ENCODE peak calls at places on chromosomes 4 and X, in five cellular contexts. L is breast epithelium, W is tibial nerve, U is A549, Z is sigmoid colon. F is an unnamed sample.

GRCh38 chrX:21374163-21374993 is at the start of gene CNKSR2:
- DNase-seq in L (no peak), Z (peak), W (peak), U (peak), F (peak)

GRCh38 chr4:158786155-158786581 is 17.3 kb downstream of the FNIP2 start:
- DNase-seq in Z (no peak), W (no peak), L (no peak), U (no peak), F (no peak)

GRCh38 chrX:66030505-66031317 is 9.2 kb downstream of the VSIG4 start:
- DNase-seq in L (no peak), Z (no peak), W (no peak), U (peak), F (no peak)

GRCh38 chrX:134396174-134396573 is 63.8 kb upstream of the HPRT1 start:
- DNase-seq in W (no peak), U (peak), L (no peak), Z (no peak), F (no peak)

GRCh38 chrX:45479196-45479834 is 278.6 kb upstream of the DIPK2B start:
- DNase-seq in W (no peak), U (peak), Z (no peak), L (no peak), F (no peak)

GRCh38 chr4:190015538-190016368 is 11.3 kb downstream of the FRG2 start:
- DNase-seq in Z (no peak), U (no peak), L (no peak), W (no peak), F (no peak)

GRCh38 chr4:7892212-7893019 is 47.2 kb downstream of the AFAP1 start:
- DNase-seq in U (peak), W (no peak), L (no peak), Z (no peak), F (peak)

GRCh38 chrX:2889045-2889605 is 40.0 kb downstream of the ARSD start:
- DNase-seq in U (no peak), L (no peak), Z (no peak), W (no peak), F (no peak)

GRCh38 chrX:21158678-21159077 is 215.5 kb upstream of the CNKSR2 start:
- DNase-seq in W (no peak), L (no peak), Z (no peak), U (no peak), F (no peak)

GRCh38 chr4:94285666-94286065 is 57.0 kb downstream of the HPGDS start:
- DNase-seq in U (no peak), Z (no peak), L (no peak), W (no peak), F (no peak)

GRCh38 chrX:154804564-154804956 is 725 bp downstream of the MPP1 start:
- DNase-seq in U (no peak), W (no peak), L (no peak), Z (no peak), F (no peak)

GRCh38 chr4:16858275-16858752 is 40.1 kb downstream of the LDB2 start:
- DNase-seq in U (no peak), W (no peak), Z (no peak), L (no peak), F (peak)

GRCh38 chr4:5708829-5709680 is 696 bp upstream of the EVC2 start:
- DNase-seq in Z (peak), W (no peak), L (no peak), U (no peak), F (no peak)

GRCh38 chrX:119605398-119605738 is 856 bp downstream of the NKRF start:
- DNase-seq in Z (no peak), L (no peak), U (peak), W (no peak), F (no peak)

GRCh38 chrX:149871940-149872339 is 9.0 kb upstream of the MAGEA8 start:
- DNase-seq in W (no peak), Z (no peak), L (no peak), U (peak), F (no peak)

GRCh38 chr4:185247151-185247550 is 37.8 kb downstream of the SNX25 start:
- DNase-seq in Z (no peak), U (no peak), L (no peak), W (no peak), F (no peak)

GRCh38 chr4:100504086-100504874 is 13.5 kb downstream of the EMCN start:
- DNase-seq in U (no peak), W (no peak), L (no peak), Z (no peak), F (no peak)

GRCh38 chrX:39263946-39264483 is 462.8 kb downstream of the MID1IP1 start:
- DNase-seq in L (no peak), W (no peak), U (no peak), Z (no peak), F (no peak)

GRCh38 chrX:133045986-133046385 is 50.9 kb downstream of the USP26 start:
- DNase-seq in Z (no peak), W (no peak), U (no peak), L (no peak), F (no peak)

GRCh38 chr4:123248260-123248659 is 148.3 kb upstream of the SPRY1 start:
- DNase-seq in U (no peak), Z (no peak), W (no peak), L (no peak), F (no peak)

GRCh38 chr4:4762300-4762699 is 97.2 kb upstream of the MSX1 start:
- DNase-seq in Z (no peak), U (no peak), L (no peak), W (no peak), F (no peak)

GRCh38 chrX:49192722-49193328 is 6.7 kb upstream of the PRICKLE3 start:
- DNase-seq in W (no peak), U (peak), Z (no peak), L (no peak), F (no peak)

GRCh38 chr4:124940387-124940786 is 227.9 kb upstream of the ANKRD50 start:
- DNase-seq in L (no peak), W (no peak), Z (no peak), U (peak), F (no peak)

GRCh38 chrX:80708781-80709180 is 100.9 kb downstream of the BRWD3 start:
- DNase-seq in U (no peak), L (no peak), Z (no peak), W (no peak), F (no peak)

GRCh38 chr4:54525602-54526001 is 132.2 kb upstream of the KIT start:
- DNase-seq in W (no peak), Z (no peak), U (peak), L (peak), F (no peak)

GRCh38 chrX:97639526-97639925 is 755.8 kb downstream of the RPA4 start:
- DNase-seq in Z (no peak), U (no peak), L (no peak), W (no peak), F (no peak)

GRCh38 chr4:158729716-158730559 is 6.7 kb upstream of the PPID start:
- DNase-seq in W (peak), Z (peak), L (peak), U (peak), F (peak)

GRCh38 chr4:113610542-113610941 is 151.0 kb downstream of the CAMK2D start:
- DNase-seq in L (no peak), W (no peak), Z (no peak), U (no peak), F (peak)

DNA sequence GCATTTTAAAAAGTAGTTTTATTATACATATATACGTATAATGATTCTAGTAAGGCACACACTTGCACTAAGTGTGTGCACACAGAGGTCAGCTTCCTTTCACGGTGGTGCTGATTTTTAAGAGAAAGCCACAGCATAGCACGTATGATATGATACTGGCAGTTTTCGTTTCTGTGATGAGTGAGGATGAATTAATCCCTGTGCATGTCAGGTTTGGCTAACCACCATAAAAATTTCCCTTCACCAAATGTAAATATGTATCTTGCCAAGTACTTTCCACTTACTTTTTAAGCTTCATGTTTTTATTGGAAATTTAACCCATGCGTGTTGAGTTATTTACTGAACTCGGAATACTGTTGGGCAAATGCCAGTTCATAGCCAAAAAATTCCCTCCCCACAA is 84.6 kb downstream of the SYNPO2 start:
- DNase-seq in W (no peak), U (no peak), Z (no peak), L (no peak), F (no peak)
- H3K27ac ChIP-seq in W (no peak), U (no peak), Z (peak), L (no peak), F (no peak)

GRCh38 chr4:83961575-83961974 is 425.7 kb downstream of the GPAT3 start:
- DNase-seq in U (peak), Z (no peak), W (no peak), L (no peak), F (no peak)
- TF ChIP-seq CTCF in U (peak), Z (no peak), W (no peak), L (no peak), F (no peak)

DNA sequence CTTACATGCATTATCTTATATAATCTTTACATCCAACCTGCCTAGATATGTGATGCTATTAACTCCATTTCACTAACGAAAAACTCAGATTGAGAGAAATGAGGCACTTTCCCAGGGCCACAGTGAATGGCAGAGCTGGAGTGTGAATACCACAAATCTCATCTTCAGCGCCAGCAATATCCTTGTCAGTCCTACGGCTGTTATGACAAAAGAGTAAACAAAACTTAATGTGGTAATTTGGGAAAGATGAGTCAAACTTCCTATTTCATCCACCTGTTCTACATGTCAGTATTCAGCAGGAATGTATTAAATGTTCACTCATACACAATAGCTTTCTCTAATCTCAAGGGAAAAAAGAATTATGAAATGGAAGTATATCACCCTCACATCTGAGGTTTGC is 56.9 kb downstream of the FAT1 start:
- DNase-seq in U (no peak), Z (no peak), W (no peak), L (no peak), F (no peak)
- TF ChIP-seq POLR2A in U (no peak), Z (no peak), W (no peak), L (no peak), F (no peak)

GRCh38 chrX:23786268-23786815 is 3.4 kb downstream of the SAT1 start:
- DNase-seq in W (no peak), Z (no peak), U (peak), L (no peak), F (no peak)
- H3K27ac ChIP-seq in W (no peak), Z (no peak), U (peak), L (no peak), F (peak)

GRCh38 chr4:73870260-73870659 is 1.1 kb downstream of the CXCL1 start:
- DNase-seq in Z (peak), L (no peak), U (peak), W (no peak), F (peak)

GRCh38 chr4:73870778-73871177 is 1.6 kb downstream of the CXCL1 start:
- DNase-seq in Z (no peak), U (no peak), L (no peak), W (no peak), F (no peak)

GRCh38 chr4:73867783-73868182 is 1.4 kb upstream of the CXCL1 start:
- DNase-seq in Z (no peak), U (peak), W (no peak), L (no peak), F (no peak)

GRCh38 chr4:73868206-73869129 is 725 bp upstream of the CXCL1 start:
- DNase-seq in Z (peak), L (no peak), U (peak), W (no peak), F (no peak)

DNA sequence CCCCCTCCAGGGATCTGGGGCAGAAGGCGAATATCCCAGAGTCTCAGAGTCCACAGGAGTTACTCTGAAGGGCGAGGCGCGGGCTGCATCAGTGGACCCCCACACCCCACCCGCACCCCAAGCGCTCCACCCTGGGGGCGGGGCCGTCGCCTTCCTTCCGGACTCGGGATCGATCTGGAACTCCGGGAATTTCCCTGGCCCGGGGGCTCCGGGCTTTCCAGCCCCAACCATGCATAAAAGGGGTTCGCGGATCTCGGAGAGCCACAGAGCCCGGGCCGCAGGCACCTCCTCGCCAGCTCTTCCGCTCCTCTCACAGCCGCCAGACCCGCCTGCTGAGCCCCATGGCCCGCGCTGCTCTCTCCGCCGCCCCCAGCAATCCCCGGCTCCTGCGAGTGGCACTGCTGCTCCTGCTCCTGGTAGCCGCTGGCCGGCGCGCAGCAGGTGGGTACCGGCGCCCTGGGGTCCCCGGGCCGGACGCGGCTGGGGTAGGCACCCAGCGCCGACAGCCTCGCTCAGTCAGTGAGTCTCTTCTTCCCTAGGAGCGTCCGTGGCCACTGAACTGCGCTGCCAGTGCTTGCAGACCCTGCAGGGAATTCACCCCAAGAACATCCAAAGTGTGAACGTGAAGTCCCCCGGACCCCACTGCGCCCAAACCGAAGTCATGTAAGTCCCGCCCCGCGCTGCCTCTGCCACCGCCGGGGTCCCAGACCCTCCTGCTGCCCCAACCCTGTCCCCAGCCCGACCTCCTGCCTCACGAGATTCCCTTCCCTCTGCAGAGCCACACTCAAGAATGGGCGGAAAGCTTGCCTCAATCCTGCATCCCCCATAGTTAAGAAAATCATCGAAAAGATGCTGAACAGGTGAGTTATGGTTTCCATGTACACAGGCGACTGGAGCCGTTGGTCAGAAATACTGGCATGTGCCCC is at the start of gene CXCL1:
- DNase-seq in W (peak), Z (peak), L (no peak), U (peak), F (peak)
- TF ChIP-seq CTCF in W (no peak), Z (no peak), L (no peak), U (no peak), F (no peak)

DNA sequence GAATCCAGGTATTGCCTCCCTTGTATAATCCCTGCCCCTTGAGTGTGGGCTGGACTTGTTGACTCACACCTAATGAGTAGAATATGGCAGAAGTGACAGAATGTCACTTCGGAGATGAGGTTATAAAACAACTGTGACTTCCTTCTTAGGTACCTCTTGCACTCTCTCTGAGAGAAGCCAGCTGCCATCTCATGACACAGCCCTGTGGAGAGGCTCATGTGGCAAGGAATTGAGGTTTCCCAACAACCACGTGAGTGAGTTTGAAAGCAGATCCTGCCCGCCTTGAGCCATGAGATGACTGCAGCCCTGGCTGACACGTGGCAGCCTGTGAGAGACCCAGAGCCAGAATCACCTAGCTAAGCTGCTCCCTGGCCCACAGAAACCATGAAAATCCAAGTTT is 13.5 kb downstream of the ASB11 start:
- DNase-seq in Z (peak), L (no peak), U (no peak), W (peak), F (peak)
- TF ChIP-seq POLR2A in Z (no peak), L (no peak), U (no peak), W (no peak), F (no peak)

DNA sequence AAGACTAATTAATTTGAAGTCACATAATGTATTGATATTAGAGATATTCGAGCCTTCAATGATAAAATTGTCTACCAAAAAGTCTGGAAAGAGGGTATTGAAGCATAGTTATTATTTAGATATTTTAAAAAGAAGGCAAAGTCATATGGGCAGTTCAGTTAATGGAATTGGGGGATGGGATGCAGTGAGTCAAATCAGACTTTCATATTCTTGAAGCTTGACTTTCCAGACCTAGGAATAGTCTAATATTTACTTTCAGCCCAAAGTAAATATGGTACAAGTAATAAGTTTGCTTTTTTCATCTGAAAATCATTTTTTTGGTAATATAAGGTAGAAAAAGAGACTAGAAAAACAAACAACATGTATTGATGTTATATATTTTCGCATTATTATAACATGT is 2017.8 kb downstream of the C4orf33 start:
- DNase-seq in U (no peak), W (no peak), Z (no peak), L (no peak), F (no peak)
- H3K27ac ChIP-seq in U (no peak), W (no peak), Z (no peak), L (no peak), F (no peak)

DNA sequence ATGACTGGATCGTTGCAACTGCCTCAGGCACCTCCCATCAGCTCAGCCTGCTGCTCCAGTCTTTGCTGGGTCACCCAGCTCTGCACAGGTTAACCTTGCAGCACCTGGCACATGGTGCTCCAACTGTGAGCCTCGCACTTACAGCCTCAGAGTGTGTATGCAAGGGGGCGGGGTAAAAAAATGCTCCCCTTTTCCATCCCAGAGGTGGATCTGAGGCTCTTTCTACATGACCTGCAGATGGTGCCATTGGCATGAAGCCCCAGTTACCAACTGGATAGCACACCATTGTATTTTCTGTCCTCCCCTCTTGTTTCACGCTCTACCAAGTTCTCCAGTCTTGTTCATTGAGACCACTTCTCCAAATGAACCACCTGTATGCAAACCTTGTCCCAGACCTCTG is 46.2 kb upstream of the TRPC3 start:
- DNase-seq in L (no peak), W (no peak), U (peak), Z (no peak), F (no peak)
- TF ChIP-seq CTCF in L (no peak), W (no peak), U (no peak), Z (no peak), F (peak)